ENCODE peak calls at places on chromosomes 13 and 19, in eight cellular contexts. D is heart left ventricle, M is NT2/D1, G is ovary, E is mammary epithelial cell, L is cardiac muscle cell, H is neural progenitor cell, U is upper lobe of left lung. V is an unnamed sample.

GRCh38 chr19:4861147-4861546 is 6.3 kb downstream of the PLIN3 start:
- DNase-seq in D (no peak), M (no peak), G (no peak), E (no peak), L (no peak), H (no peak), U (no peak), V (no peak)

GRCh38 chr13:33640832-33641231 is 177.1 kb upstream of the RFC3 start:
- DNase-seq in D (no peak), M (no peak), G (no peak), E (peak; percentile 36), L (no peak), H (no peak), U (no peak), V (no peak)

GRCh38 chr13:42377640-42378382 is 105.9 kb downstream of the AKAP11 start:
- DNase-seq in D (no peak), M (no peak), G (no peak), E (no peak), L (no peak), H (no peak), U (no peak), V (peak; percentile 35)

GRCh38 chr19:48470281-48470680 is 1.1 kb downstream of the CYTH2 start:
- DNase-seq in D (peak; percentile 70), M (no peak), G (no peak), E (no peak), L (no peak), H (no peak), U (no peak), V (no peak)

GRCh38 chr13:77290342-77290741 is 36.6 kb downstream of the MYCBP2 start:
- DNase-seq in D (no peak), M (no peak), G (no peak), E (no peak), L (no peak), H (no peak), U (no peak), V (no peak)

GRCh38 chr19:42552086-42553065 is 24.1 kb upstream of the CEACAM1 start:
- DNase-seq in D (no peak), M (no peak), G (no peak), E (no peak), L (no peak), H (no peak), U (no peak), V (no peak)

GRCh38 chr13:113405481-113406300 is 41.8 kb upstream of the GRTP1 start:
- DNase-seq in D (peak; percentile 49), M (no peak), G (no peak), E (no peak), L (no peak), H (no peak), U (no peak), V (no peak)

GRCh38 chr19:54536956-54537355 is 34.3 kb downstream of the LAIR2 start:
- DNase-seq in D (no peak), M (no peak), G (no peak), E (no peak), L (no peak), H (no peak), U (no peak), V (no peak)

GRCh38 chr13:109331898-109332297 is 454.5 kb downstream of the IRS2 start:
- DNase-seq in D (no peak), M (no peak), G (no peak), E (no peak), L (no peak), H (no peak), U (no peak), V (no peak)

GRCh38 chr13:60329221-60329983 is 67.6 kb upstream of the TDRD3 start:
- DNase-seq in D (no peak), M (peak; percentile 36), G (no peak), E (peak; percentile 14), L (peak; percentile 74), H (peak; percentile 77), U (peak; percentile 53), V (no peak)

GRCh38 chr13:109655611-109656010 is 130.8 kb downstream of the IRS2 start:
- DNase-seq in D (no peak), M (no peak), G (no peak), E (no peak), L (no peak), H (no peak), U (no peak), V (no peak)

GRCh38 chr19:33767898-33768413 is 28.7 kb upstream of the KCTD15 start:
- DNase-seq in D (no peak), M (peak; percentile 47), G (no peak), E (no peak), L (peak; percentile 88), H (peak; percentile 92), U (no peak), V (no peak)

GRCh38 chr13:44309771-44310767 is 63.6 kb upstream of the SERP2 start:
- DNase-seq in D (peak; percentile 63), M (no peak), G (no peak), E (no peak), L (peak; percentile 41), H (no peak), U (no peak), V (no peak)

GRCh38 chr19:58326501-58326913 is 287 bp upstream of the ZSCAN22 start:
- DNase-seq in D (no peak), M (no peak), G (no peak), E (no peak), L (no peak), H (no peak), U (no peak), V (no peak)

GRCh38 chr13:61700663-61701062 is 285.0 kb upstream of the PCDH20 start:
- DNase-seq in D (no peak), M (no peak), G (no peak), E (no peak), L (no peak), H (no peak), U (no peak), V (no peak)

DNA sequence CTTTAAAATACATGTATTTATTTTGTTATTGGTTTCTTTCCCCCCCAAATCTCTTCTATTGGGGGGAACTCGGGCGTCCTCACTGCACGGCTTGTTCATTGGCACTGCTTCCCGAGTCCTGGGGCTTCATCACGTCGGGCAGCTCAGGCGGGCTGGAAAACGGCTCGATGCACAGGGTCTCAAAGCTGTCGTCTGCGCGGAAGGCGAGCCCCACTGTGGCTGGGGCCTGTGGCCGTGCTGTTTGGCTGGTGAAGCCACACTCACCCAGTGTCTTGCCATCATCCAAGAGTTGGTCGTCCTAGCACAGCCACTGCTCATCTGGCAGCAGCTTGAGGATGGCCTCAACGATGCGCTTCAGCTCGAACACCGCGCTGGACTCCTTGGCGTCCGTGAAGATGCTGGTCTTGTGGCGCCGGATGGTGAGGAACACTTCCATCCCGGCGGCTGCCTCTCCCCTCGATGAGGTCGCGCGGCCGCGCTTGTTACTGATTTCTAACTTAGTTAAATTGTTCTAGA is 6.0 kb upstream of the ATP8A2 start:
- DNase-seq in D (no peak), M (no peak), G (no peak), E (no peak), L (no peak), H (no peak), U (no peak), V (no peak)
- H3K36me3 ChIP-seq in D (no peaks in the 10 kb centered on the region), M (no peaks in the 10 kb centered on the region), G (no peaks in the 10 kb centered on the region), E (no peaks in the 10 kb centered on the region), L (no peaks in the 10 kb centered on the region), H (no peaks in the 10 kb centered on the region), U (no peaks in the 10 kb centered on the region), V (no peaks in the 10 kb centered on the region)

GRCh38 chr19:12015015-12015752 is 20.3 kb downstream of the ZNF433 start:
- DNase-seq in D (no peak), M (no peak), G (no peak), E (no peak), L (no peak), H (no peak), U (no peak), V (no peak)
- H3K36me3 ChIP-seq in D (peaks cover 33% of the 10 kb centered on the region), M (peaks cover 53% of the 10 kb centered on the region), G (no peaks in the 10 kb centered on the region), E (no peaks in the 10 kb centered on the region), L (peaks cover 29% of the 10 kb centered on the region), H (peaks cover 47% of the 10 kb centered on the region), U (peaks cover 40% of the 10 kb centered on the region), V (peaks cover 33% of the 10 kb centered on the region)

GRCh38 chr19:2443116-2443784 is 13.5 kb downstream of the LMNB2 start:
- DNase-seq in D (peak; percentile 51), M (no peak), G (peak; percentile 18), E (no peak), L (no peak), H (no peak), U (no peak), V (no peak)
- H3K36me3 ChIP-seq in D (no peaks in the 10 kb centered on the region), M (peaks cover 77% of the 10 kb centered on the region), G (no peaks in the 10 kb centered on the region), E (peaks cover 13% of the 10 kb centered on the region), L (no peaks in the 10 kb centered on the region), H (no peaks in the 10 kb centered on the region), U (peaks cover 40% of the 10 kb centered on the region), V (peaks cover 7% of the 10 kb centered on the region)

DNA sequence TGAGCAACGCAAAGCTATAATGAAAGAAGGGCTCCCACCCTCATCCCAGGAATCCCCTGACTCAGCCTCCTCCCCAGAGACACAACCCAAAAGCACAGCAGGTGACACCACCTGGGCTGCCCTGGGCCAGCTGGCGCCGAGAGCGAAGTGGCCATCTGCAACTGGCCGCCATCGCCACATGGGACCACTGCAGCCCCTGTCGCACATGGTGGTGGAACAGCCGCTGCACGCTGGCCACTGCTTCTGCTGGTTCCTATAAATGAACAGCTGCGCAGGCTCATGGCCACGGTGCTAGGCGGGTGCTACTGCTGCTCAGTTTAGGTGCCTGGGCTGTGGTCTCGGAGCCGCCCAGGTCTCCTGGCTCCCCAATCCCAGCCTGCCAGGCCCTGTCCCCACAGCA is 11.6 kb upstream of the ISYNA1 start:
- DNase-seq in D (no peak), M (no peak), G (no peak), E (no peak), L (no peak), H (no peak), U (no peak), V (no peak)
- H3K36me3 ChIP-seq in D (peaks cover 81% of the 10 kb centered on the region), M (peaks cover 76% of the 10 kb centered on the region), G (no peaks in the 10 kb centered on the region), E (no peaks in the 10 kb centered on the region), L (peaks cover 11% of the 10 kb centered on the region), H (no peaks in the 10 kb centered on the region), U (peaks cover 70% of the 10 kb centered on the region), V (peaks cover 39% of the 10 kb centered on the region)

GRCh38 chr19:961866-962620 is 22.1 kb upstream of the WDR18 start:
- DNase-seq in D (no peak), M (no peak), G (no peak), E (no peak), L (no peak), H (no peak), U (no peak), V (no peak)

GRCh38 chr19:964761-965694 is 19.1 kb upstream of the WDR18 start:
- DNase-seq in D (no peak), M (no peak), G (no peak), E (peak; percentile 21), L (no peak), H (no peak), U (no peak), V (no peak)

GRCh38 chr19:962683-963385 is 21.3 kb upstream of the WDR18 start:
- DNase-seq in D (no peak), M (no peak), G (no peak), E (no peak), L (no peak), H (no peak), U (no peak), V (no peak)

GRCh38 chr19:963401-964022 is 20.6 kb upstream of the WDR18 start:
- DNase-seq in D (no peak), M (peak; percentile 57), G (no peak), E (no peak), L (no peak), H (no peak), U (no peak), V (no peak)

DNA sequence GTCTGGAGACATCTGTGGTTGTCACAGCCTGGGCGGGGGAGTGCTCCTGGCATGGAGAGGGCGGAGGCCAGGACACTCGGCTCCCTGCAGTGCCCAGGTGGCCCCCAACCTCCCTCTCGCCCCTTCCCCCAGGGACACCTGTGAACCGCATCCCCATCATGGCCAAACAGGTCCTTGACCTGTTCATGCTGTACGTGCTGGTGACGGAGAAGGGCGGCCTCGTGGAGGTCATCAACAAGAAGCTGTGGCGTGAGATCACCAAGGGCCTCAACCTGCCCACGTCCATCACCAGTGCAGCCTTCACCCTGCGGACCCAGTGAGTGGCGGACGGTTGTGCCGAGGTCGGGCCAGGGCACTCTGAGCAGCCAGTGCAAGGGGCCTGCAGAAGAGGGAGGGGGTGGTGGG is 20.0 kb upstream of the WDR18 start:
- DNase-seq in D (no peak), M (no peak), G (no peak), E (no peak), L (no peak), H (no peak), U (no peak), V (no peak)
- H3K36me3 ChIP-seq in D (peaks cover 25% of the 10 kb centered on the region), M (peaks cover 75% of the 10 kb centered on the region), G (no peaks in the 10 kb centered on the region), E (peaks cover 8% of the 10 kb centered on the region), L (peaks cover 30% of the 10 kb centered on the region), H (peaks cover 18% of the 10 kb centered on the region), U (peaks cover 57% of the 10 kb centered on the region), V (peaks cover 12% of the 10 kb centered on the region)